ENCODE peak calls at places on chromosome 2, in five cellular contexts. B is D341Med; K is stimulated activated naive CD4-positive, alpha-beta T cell; Z is NCI-H1092 treated with DMSO at 0.1 percent for 48 hours; F is brain microvascular endothelial cell. C is an unnamed sample.

GRCh38 chr2:241008711-241009121 is 10.3 kb downstream of the SNED1 start:
- DNase-seq in B (peak; percentile 10), F (no peak), Z (no peak), K (no peak), C (no peak)

GRCh38 chr2:241064008-241064801 is 37.9 kb downstream of the MTERF4 start:
- DNase-seq in K (peak; percentile 36), B (peak; percentile 43), Z (no peak), F (no peak), C (no peak)

GRCh38 chr2:196234672-196235071 is 63.3 kb upstream of the STK17B start:
- DNase-seq in Z (no peak), K (no peak), B (no peak), F (peak; percentile 87), C (no peak)

GRCh38 chr2:227872676-227873075 is 1.2 kb downstream of the DAW1 start:
- DNase-seq in B (no peak), K (no peak), Z (no peak), F (no peak), C (no peak)

GRCh38 chr2:121008978-121009377 is 273.3 kb downstream of the GLI2 start:
- DNase-seq in F (no peak), B (no peak), Z (no peak), K (no peak), C (no peak)

GRCh38 chr2:217691920-217692666 is 310.7 kb downstream of the TNS1 start:
- DNase-seq in F (no peak), Z (no peak), K (no peak), B (no peak), C (no peak)

GRCh38 chr2:120465989-120466703 is 120.2 kb downstream of the INHBB start:
- DNase-seq in K (no peak), Z (peak; percentile 84), B (no peak), F (no peak), C (no peak)

GRCh38 chr2:168928113-168928823 is 27.2 kb downstream of the G6PC2 start:
- DNase-seq in Z (no peak), B (no peak), F (no peak), K (no peak), C (no peak)

GRCh38 chr2:53777134-53777533 is 9.5 kb downstream of the CHAC2 start:
- DNase-seq in F (no peak), B (no peak), Z (no peak), K (no peak), C (no peak)

GRCh38 chr2:144832048-144832447 is 312.1 kb upstream of the ZEB2 start:
- DNase-seq in Z (no peak), F (no peak), K (no peak), B (no peak), C (no peak)

GRCh38 chr2:127917916-127918315 is 32.2 kb upstream of the AMMECR1L start:
- DNase-seq in B (no peak), F (peak; percentile 16), K (no peak), Z (no peak), C (no peak)

GRCh38 chr2:38523728-38524437 is 78.8 kb downstream of the HNRNPLL start:
- DNase-seq in B (no peak), K (no peak), Z (no peak), F (no peak), C (peak; percentile 32)

GRCh38 chr2:237797253-237797652 is 1.3 kb upstream of the RBM44 start:
- DNase-seq in Z (no peak), B (no peak), F (no peak), K (no peak), C (no peak)

GRCh38 chr2:23287250-23287704 is 97.7 kb upstream of the KLHL29 start:
- DNase-seq in Z (no peak), B (no peak), K (no peak), F (peak; percentile 69), C (no peak)

GRCh38 chr2:239715606-239716005 is 309.5 kb downstream of the NDUFA10 start:
- DNase-seq in K (no peak), B (no peak), Z (no peak), F (no peak), C (no peak)

GRCh38 chr2:169221745-169222369 is 140.5 kb downstream of the LRP2 start:
- DNase-seq in K (no peak), Z (no peak), B (peak; percentile 21), F (no peak), C (no peak)

GRCh38 chr2:9230051-9230802 is 23.6 kb downstream of the ASAP2 start:
- DNase-seq in B (no peak), Z (no peak), F (peak; percentile 40), K (no peak), C (no peak)

GRCh38 chr2:237688081-237688480 is 60.7 kb downstream of the LRRFIP1 start:
- DNase-seq in K (no peak), B (no peak), Z (no peak), F (no peak), C (no peak)

GRCh38 chr2:105904938-105905337 is 160.2 kb downstream of the NCK2 start:
- DNase-seq in K (no peak), Z (no peak), B (no peak), F (no peak), C (no peak)

GRCh38 chr2:126359494-126359893 is 296.5 kb upstream of the GYPC start:
- DNase-seq in Z (no peak), B (no peak), F (peak; percentile 31), K (no peak), C (peak; percentile 50)

GRCh38 chr2:202758638-202759037 is 112.9 kb downstream of the ICA1L start:
- DNase-seq in F (no peak), Z (no peak), K (no peak), B (no peak), C (no peak)

GRCh38 chr2:202378661-202379338 is 2.7 kb downstream of the BMPR2 start:
- DNase-seq in B (no peak), F (no peak), K (no peak), Z (no peak), C (no peak)

GRCh38 chr2:45484965-45485364 is 126.1 kb downstream of the SRBD1 start:
- DNase-seq in Z (no peak), F (no peak), B (no peak), K (no peak), C (no peak)

GRCh38 chr2:127563458-127564428 is 28.3 kb downstream of the MYO7B start:
- DNase-seq in B (no peak), F (no peak), K (no peak), Z (no peak), C (no peak)

GRCh38 chr2:39593439-39594393 is 72.0 kb upstream of the TMEM178A start:
- DNase-seq in Z (peak; percentile 15), K (no peak), B (peak; percentile 39), F (peak; percentile 79), C (peak; percentile 47)

GRCh38 chr2:16559263-16559662 is 106.4 kb downstream of the CYRIA start:
- DNase-seq in Z (no peak), K (no peak), B (no peak), F (no peak), C (no peak)

GRCh38 chr2:110114007-110114591 is 1.5 kb downstream of the MALL start:
- DNase-seq in Z (no peak), B (no peak), K (no peak), F (no peak), C (no peak)

GRCh38 chr2:66445076-66445724 is 10.3 kb downstream of the MEIS1 start:
- DNase-seq in K (no peak), Z (no peak), B (no peak), F (no peak), C (no peak)

GRCh38 chr2:53498210-53498609 is 269.4 kb upstream of the CHAC2 start:
- DNase-seq in K (no peak), B (no peak), F (no peak), Z (no peak), C (no peak)

GRCh38 chr2:157887946-157888345 is 11.8 kb upstream of the ACVR1 start:
- DNase-seq in B (no peak), K (no peak), Z (no peak), F (no peak), C (no peak)

GRCh38 chr2:149467461-149467860 is 120.1 kb downstream of the MMADHC start:
- DNase-seq in K (no peak), Z (no peak), B (no peak), F (no peak), C (no peak)